ENCODE peak calls at places on chromosomes 16 and 17, in seven cellular contexts. A is Calu3, X is breast epithelium, E is suprapubic skin, Q is adrenal gland, J is endothelial cell, L is GM23338. T is an unnamed sample.

GRCh38 chr17:7782237-7782636 is 51.8 kb upstream of the KDM6B start:
- DNase-seq in A (no peak), X (no peak), E (no peak), Q (no peak), J (no peak), L (no peak), T (peak; percentile 49)

GRCh38 chr16:1132431-1132830 is 20.5 kb upstream of the CACNA1H start:
- DNase-seq in A (no peak), X (no peak), E (no peak), Q (no peak), J (no peak), L (no peak), T (no peak)

GRCh38 chr17:8075081-8075480 is 12.4 kb downstream of the ALOX12B start:
- DNase-seq in A (no peak), X (no peak), E (no peak), Q (no peak), J (no peak), L (no peak), T (no peak)

GRCh38 chr17:17740627-17741237 is 59.5 kb downstream of the RAI1 start:
- DNase-seq in A (peak; percentile 41), X (no peak), E (no peak), Q (no peak), J (no peak), L (no peak), T (no peak)

GRCh38 chr17:81868674-81869220 is 2.4 kb downstream of the ARHGDIA start:
- DNase-seq in A (no peak), X (no peak), E (no peak), Q (peak; percentile 59), J (no peak), L (peak; percentile 36), T (peak; percentile 82)

GRCh38 chr17:4504188-4504587 is 5.5 kb downstream of the SPNS2 start:
- DNase-seq in A (no peak), X (no peak), E (no peak), Q (no peak), J (no peak), L (no peak), T (no peak)

GRCh38 chr17:44187131-44187899 is 543 bp downstream of the TMUB2 start:
- DNase-seq in A (no peak), X (no peak), E (no peak), Q (peak; percentile 70), J (no peak), L (peak; percentile 74), T (peak; percentile 11)

GRCh38 chr16:58020628-58021521 is 4.7 kb upstream of the MMP15 start:
- DNase-seq in A (peak; percentile 76), X (no peak), E (no peak), Q (peak; percentile 70), J (peak; percentile 69), L (peak; percentile 74), T (peak; percentile 39)

GRCh38 chr16:3880623-3881498 is at the start of gene CREBBP:
- DNase-seq in A (peak; percentile 93), X (peak; percentile 81), E (peak; percentile 85), Q (peak; percentile 90), J (peak; percentile 91), L (peak; percentile 94), T (peak; percentile 58)

GRCh38 chr17:65030618-65031017 is 25.9 kb downstream of the GNA13 start:
- DNase-seq in A (no peak), X (no peak), E (no peak), Q (no peak), J (no peak), L (no peak), T (no peak)

GRCh38 chr17:29279397-29280070 is 14.4 kb downstream of the NUFIP2 start:
- DNase-seq in A (no peak), X (no peak), E (no peak), Q (no peak), J (no peak), L (no peak), T (no peak)

GRCh38 chr16:85238233-85238647 is 126.0 kb upstream of the CIBAR2 start:
- DNase-seq in A (no peak), X (no peak), E (peak; percentile 80), Q (peak; percentile 52), J (peak; percentile 40), L (peak; percentile 80), T (peak; percentile 58)
- TF ChIP-seq CTCF in A (no peak), X (no peak), E (no peak), Q (peak; percentile 9), J (no peak), L (peak; percentile 42), T (peak; percentile 26)

DNA sequence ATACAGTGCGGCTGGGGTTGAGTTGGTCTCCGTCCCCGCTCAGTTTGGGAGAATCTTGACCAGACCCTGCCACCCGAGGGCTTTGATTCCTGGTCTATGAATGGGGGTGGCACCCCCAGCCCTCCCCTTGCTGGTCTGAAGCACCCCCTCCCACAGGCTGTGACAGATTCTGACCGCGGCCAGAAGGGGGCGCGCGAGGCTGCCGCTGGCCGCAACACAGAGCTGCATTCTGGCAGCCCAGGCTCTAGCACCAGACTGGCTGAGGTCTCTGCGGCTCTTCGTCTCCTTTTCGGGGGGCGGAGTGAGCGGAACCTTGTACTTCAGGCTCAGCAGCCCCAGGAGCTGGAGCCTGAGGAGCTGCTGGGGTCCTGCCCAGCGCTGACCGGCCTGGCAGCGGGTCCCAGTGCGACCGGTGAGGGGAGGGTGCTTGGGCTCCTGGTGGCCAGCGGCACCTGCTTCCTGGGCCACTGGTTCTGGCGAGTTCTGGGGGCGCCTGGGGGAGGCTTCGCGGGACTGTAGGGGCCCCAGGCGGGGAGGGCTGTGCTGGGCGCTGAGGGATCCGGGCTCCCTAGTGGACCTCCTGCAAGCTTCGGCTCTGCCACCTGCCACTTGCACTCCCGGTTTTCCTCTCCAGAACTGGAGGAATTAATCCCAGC is 1011.6 kb downstream of the KCNJ18 start:
- DNase-seq in A (no peak), X (no peak), E (no peak), Q (no peak), J (no peak), L (no peak), T (no peak)
- TF ChIP-seq CTCF in A (no peak), X (no peak), E (no peak), Q (no peak), J (no peak), L (no peak), T (peak; percentile 40)

GRCh38 chr17:75681289-75681688 is 14.2 kb downstream of the SAP30BP start:
- DNase-seq in A (no peak), X (no peak), E (no peak), Q (no peak), J (no peak), L (no peak), T (peak; percentile 81)

GRCh38 chr17:75680431-75680830 is 13.3 kb downstream of the SAP30BP start:
- DNase-seq in A (no peak), X (no peak), E (no peak), Q (no peak), J (no peak), L (no peak), T (no peak)

GRCh38 chr17:75676461-75676860 is 9.3 kb downstream of the SAP30BP start:
- DNase-seq in A (no peak), X (no peak), E (no peak), Q (no peak), J (no peak), L (no peak), T (no peak)

GRCh38 chr17:75683467-75684041 is 16.4 kb downstream of the SAP30BP start:
- DNase-seq in A (peak; percentile 63), X (no peak), E (no peak), Q (no peak), J (no peak), L (no peak), T (peak; percentile 86)

DNA sequence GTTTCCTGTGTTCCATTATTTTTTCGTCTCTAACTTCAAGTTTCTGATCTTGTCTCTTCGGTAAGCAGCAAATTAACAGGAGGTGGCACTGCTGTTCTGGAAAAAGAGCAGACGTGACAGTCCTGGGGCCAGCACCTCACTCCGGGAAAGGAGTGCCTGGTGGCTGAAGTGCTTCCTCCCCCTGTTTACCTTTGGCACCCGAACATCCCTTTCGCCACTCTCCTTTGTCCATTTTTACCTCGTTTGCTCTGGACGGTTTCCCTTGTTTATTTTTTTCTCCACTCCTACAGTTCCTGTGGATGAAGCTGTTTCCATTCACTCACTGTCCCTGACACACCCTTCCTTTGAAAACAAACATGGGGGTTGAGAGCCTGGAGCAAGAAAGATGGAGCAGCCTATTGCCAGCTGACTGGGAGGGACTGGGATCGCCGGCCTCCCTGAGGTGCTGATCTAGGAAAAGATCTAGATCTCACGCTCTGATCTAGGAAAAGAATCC is 12.6 kb downstream of the SAP30BP start:
- DNase-seq in A (peak; percentile 60), X (no peak), E (no peak), Q (no peak), J (no peak), L (no peak), T (peak; percentile 52)
- TF ChIP-seq CTCF in A (no peak), X (peak; percentile 75), E (peak; percentile 24), Q (peak; percentile 42), J (no peak), L (no peak), T (peak; percentile 59)

GRCh38 chr17:60224064-60224463 is 74.3 kb downstream of the CA4 start:
- DNase-seq in A (no peak), X (no peak), E (no peak), Q (no peak), J (no peak), L (no peak), T (peak; percentile 4)

GRCh38 chr17:60231691-60232090 is 81.9 kb downstream of the CA4 start:
- DNase-seq in A (no peak), X (no peak), E (no peak), Q (no peak), J (no peak), L (no peak), T (peak; percentile 64)

GRCh38 chr17:60230358-60230757 is 80.6 kb downstream of the CA4 start:
- DNase-seq in A (no peak), X (no peak), E (no peak), Q (no peak), J (no peak), L (no peak), T (peak; percentile 28)

GRCh38 chr17:60231234-60231633 is 81.5 kb downstream of the CA4 start:
- DNase-seq in A (no peak), X (no peak), E (no peak), Q (peak; percentile 18), J (no peak), L (peak; percentile 30), T (peak; percentile 17)

GRCh38 chr17:60229189-60229802 is 79.5 kb downstream of the CA4 start:
- DNase-seq in A (no peak), X (no peak), E (no peak), Q (no peak), J (no peak), L (no peak), T (peak; percentile 15)
- TF ChIP-seq CTCF in A (no peak), X (no peak), E (no peak), Q (no peak), J (no peak), L (peak; percentile 29), T (peak; percentile 62)

GRCh38 chr16:74449470-74449869 is 28.2 kb upstream of the CLEC18B start:
- DNase-seq in A (no peak), X (no peak), E (no peak), Q (peak; percentile 45), J (no peak), L (no peak), T (peak; percentile 85)
- TF ChIP-seq CTCF in A (no peak), X (no peak), E (no peak), Q (no peak), J (no peak), L (no peak), T (peak; percentile 70)